ENCODE peak calls at places on chromosomes 16 and 17, in eight cellular contexts. One of them, this sample, is unnamed.

GRCh38 chr17:74769266-74769855 is 6.8 kb downstream of the NAT9 start:
- DNase-seq in pancreas: no peak
- DNase-seq in AG10803: no peak
- DNase-seq in astrocyte of the cerebellum: no peak
- DNase-seq in IMR-90: no peak
- DNase-seq in A549: no peak
- DNase-seq in BE2C: no peak
- DNase-seq in SJSA1: no peak
- DNase-seq in this sample: no peak

GRCh38 chr17:37787055-37787720 is 42.3 kb upstream of the HNF1B start:
- DNase-seq in pancreas: peak; percentile 75
- DNase-seq in astrocyte of the cerebellum: peak; percentile 32
- DNase-seq in A549: peak; percentile 95
- DNase-seq in AG10803: peak; percentile 36
- DNase-seq in IMR-90: peak; percentile 72
- DNase-seq in SJSA1: no peak
- DNase-seq in BE2C: peak; percentile 17
- DNase-seq in this sample: peak; percentile 88

GRCh38 chr17:49287481-49287880 is 56.9 kb upstream of the PHOSPHO1 start:
- DNase-seq in AG10803: no peak
- DNase-seq in astrocyte of the cerebellum: no peak
- DNase-seq in A549: no peak
- DNase-seq in SJSA1: no peak
- DNase-seq in IMR-90: no peak
- DNase-seq in BE2C: no peak
- DNase-seq in pancreas: no peak
- DNase-seq in this sample: no peak

GRCh38 chr17:61580502-61580901 is 10.5 kb downstream of the NACA2 start:
- DNase-seq in pancreas: no peak
- DNase-seq in astrocyte of the cerebellum: no peak
- DNase-seq in IMR-90: no peak
- DNase-seq in AG10803: no peak
- DNase-seq in A549: no peak
- DNase-seq in BE2C: no peak
- DNase-seq in SJSA1: no peak
- DNase-seq in this sample: no peak

GRCh38 chr17:18141210-18141803 is 32.8 kb downstream of the MYO15A start:
- DNase-seq in SJSA1: peak; percentile 38
- DNase-seq in astrocyte of the cerebellum: peak; percentile 28
- DNase-seq in IMR-90: peak; percentile 55
- DNase-seq in pancreas: no peak
- DNase-seq in A549: peak; percentile 65
- DNase-seq in AG10803: peak; percentile 52
- DNase-seq in BE2C: peak; percentile 26
- DNase-seq in this sample: peak; percentile 76

GRCh38 chr16:57070424-57070823 is 22.0 kb upstream of the CPNE2 start:
- DNase-seq in pancreas: no peak
- DNase-seq in astrocyte of the cerebellum: no peak
- DNase-seq in IMR-90: no peak
- DNase-seq in AG10803: no peak
- DNase-seq in A549: no peak
- DNase-seq in BE2C: no peak
- DNase-seq in SJSA1: no peak
- DNase-seq in this sample: no peak

GRCh38 chr17:752620-753219 is 656 bp upstream of the GEMIN4 start:
- DNase-seq in astrocyte of the cerebellum: peak; percentile 26
- DNase-seq in SJSA1: peak; percentile 18
- DNase-seq in AG10803: peak; percentile 60
- DNase-seq in IMR-90: peak; percentile 49
- DNase-seq in BE2C: peak; percentile 18
- DNase-seq in A549: peak; percentile 45
- DNase-seq in pancreas: peak; percentile 75
- DNase-seq in this sample: peak; percentile 68

GRCh38 chr16:55913717-55914116 is 38.5 kb upstream of the CES5A start:
- DNase-seq in BE2C: no peak
- DNase-seq in AG10803: no peak
- DNase-seq in SJSA1: no peak
- DNase-seq in IMR-90: no peak
- DNase-seq in A549: no peak
- DNase-seq in astrocyte of the cerebellum: no peak
- DNase-seq in pancreas: no peak
- DNase-seq in this sample: no peak

GRCh38 chr16:16071631-16072244 is 122.3 kb downstream of the ABCC1 start:
- DNase-seq in pancreas: peak; percentile 75
- DNase-seq in IMR-90: peak; percentile 78
- DNase-seq in astrocyte of the cerebellum: no peak
- DNase-seq in BE2C: no peak
- DNase-seq in A549: no peak
- DNase-seq in AG10803: peak; percentile 49
- DNase-seq in SJSA1: no peak
- DNase-seq in this sample: no peak

GRCh38 chr17:50909765-50910661 is 43.9 kb upstream of the TOB1 start:
- DNase-seq in pancreas: no peak
- DNase-seq in BE2C: no peak
- DNase-seq in astrocyte of the cerebellum: no peak
- DNase-seq in IMR-90: no peak
- DNase-seq in A549: no peak
- DNase-seq in AG10803: no peak
- DNase-seq in SJSA1: no peak
- DNase-seq in this sample: no peak

GRCh38 chr16:84847554-84848415 is 28.0 kb downstream of the CRISPLD2 start:
- DNase-seq in IMR-90: no peak
- DNase-seq in A549: no peak
- DNase-seq in astrocyte of the cerebellum: no peak
- DNase-seq in BE2C: no peak
- DNase-seq in pancreas: no peak
- DNase-seq in SJSA1: no peak
- DNase-seq in AG10803: no peak
- DNase-seq in this sample: no peak

GRCh38 chr17:77631307-77631706 is 327.2 kb upstream of the TNRC6C start:
- DNase-seq in pancreas: no peak
- DNase-seq in SJSA1: no peak
- DNase-seq in BE2C: no peak
- DNase-seq in AG10803: no peak
- DNase-seq in astrocyte of the cerebellum: no peak
- DNase-seq in A549: no peak
- DNase-seq in IMR-90: no peak
- DNase-seq in this sample: no peak

GRCh38 chr16:10625595-10626357 is 45.4 kb upstream of the EMP2 start:
- DNase-seq in BE2C: no peak
- DNase-seq in pancreas: no peak
- DNase-seq in SJSA1: no peak
- DNase-seq in astrocyte of the cerebellum: no peak
- DNase-seq in IMR-90: peak; percentile 31
- DNase-seq in AG10803: peak; percentile 12
- DNase-seq in A549: peak; percentile 29
- DNase-seq in this sample: no peak

GRCh38 chr17:3911271-3912053 is 4.8 kb downstream of the P2RX1 start:
- DNase-seq in BE2C: no peak
- DNase-seq in SJSA1: no peak
- DNase-seq in astrocyte of the cerebellum: no peak
- DNase-seq in AG10803: no peak
- DNase-seq in A549: no peak
- DNase-seq in pancreas: no peak
- DNase-seq in IMR-90: no peak
- DNase-seq in this sample: peak; percentile 87

DNA sequence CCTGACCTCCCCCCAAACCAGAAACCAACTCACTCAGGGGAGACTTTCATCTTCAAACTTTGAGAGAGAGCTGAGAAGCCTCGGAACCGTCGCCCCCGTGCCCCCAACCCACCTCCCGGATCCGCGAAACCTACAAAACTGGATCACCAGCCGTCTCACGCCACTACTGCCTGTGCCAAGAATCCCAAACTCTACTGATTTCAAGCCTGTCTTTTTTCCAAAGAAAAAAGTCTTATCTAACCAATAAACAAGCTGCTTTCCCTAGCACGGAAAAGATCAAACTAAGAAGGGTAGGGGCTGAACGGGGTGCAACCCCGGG is 2.0 kb downstream of the AXIN2 start:
- DNase-seq in SJSA1: no peak
- DNase-seq in BE2C: no peak
- DNase-seq in IMR-90: no peak
- DNase-seq in pancreas: no peak
- DNase-seq in astrocyte of the cerebellum: no peak
- DNase-seq in A549: no peak
- DNase-seq in AG10803: no peak
- DNase-seq in this sample: no peak
- H3K4me3 ChIP-seq in SJSA1: peak overlapping the region; percentile 85
- H3K4me3 ChIP-seq in BE2C: no peak overlapping the region
- H3K4me3 ChIP-seq in IMR-90: peak overlapping the region; percentile 57
- H3K4me3 ChIP-seq in pancreas: peak overlapping the region; percentile 89
- H3K4me3 ChIP-seq in astrocyte of the cerebellum: no peak overlapping the region
- H3K4me3 ChIP-seq in A549: peak overlapping the region; percentile 82
- H3K4me3 ChIP-seq in AG10803: peak overlapping the region; percentile 71
- H3K4me3 ChIP-seq in this sample: peak overlapping the region; percentile 72

GRCh38 chr16:49520684-49521083 is 147.1 kb downstream of the C16orf78 start:
- DNase-seq in A549: no peak
- DNase-seq in BE2C: no peak
- DNase-seq in AG10803: no peak
- DNase-seq in pancreas: no peak
- DNase-seq in SJSA1: no peak
- DNase-seq in IMR-90: no peak
- DNase-seq in astrocyte of the cerebellum: no peak
- DNase-seq in this sample: peak; percentile 17
- H3K4me3 ChIP-seq in A549: no peak overlapping the region
- H3K4me3 ChIP-seq in BE2C: no peak overlapping the region
- H3K4me3 ChIP-seq in AG10803: no peak overlapping the region
- H3K4me3 ChIP-seq in pancreas: no peak overlapping the region
- H3K4me3 ChIP-seq in SJSA1: no peak overlapping the region
- H3K4me3 ChIP-seq in IMR-90: no peak overlapping the region
- H3K4me3 ChIP-seq in astrocyte of the cerebellum: no peak overlapping the region
- H3K4me3 ChIP-seq in this sample: no peak overlapping the region

GRCh38 chr17:29180788-29181160 is 576 bp upstream of the MYO18A start:
- DNase-seq in AG10803: no peak
- DNase-seq in SJSA1: no peak
- DNase-seq in astrocyte of the cerebellum: no peak
- DNase-seq in A549: no peak
- DNase-seq in pancreas: no peak
- DNase-seq in BE2C: no peak
- DNase-seq in IMR-90: no peak
- DNase-seq in this sample: no peak

GRCh38 chr17:29178750-29179231 is 1.4 kb downstream of the MYO18A start:
- DNase-seq in AG10803: no peak
- DNase-seq in SJSA1: no peak
- DNase-seq in BE2C: no peak
- DNase-seq in IMR-90: no peak
- DNase-seq in astrocyte of the cerebellum: no peak
- DNase-seq in A549: peak; percentile 41
- DNase-seq in pancreas: no peak
- DNase-seq in this sample: peak; percentile 54

GRCh38 chr17:29179232-29180036 is 764 bp downstream of the MYO18A start:
- DNase-seq in SJSA1: no peak
- DNase-seq in A549: peak; percentile 79
- DNase-seq in AG10803: no peak
- DNase-seq in astrocyte of the cerebellum: no peak
- DNase-seq in pancreas: peak; percentile 83
- DNase-seq in BE2C: peak; percentile 21
- DNase-seq in IMR-90: no peak
- DNase-seq in this sample: peak; percentile 91

GRCh38 chr17:29181226-29181625 is 1.0 kb upstream of the MYO18A start:
- DNase-seq in pancreas: no peak
- DNase-seq in A549: no peak
- DNase-seq in BE2C: no peak
- DNase-seq in astrocyte of the cerebellum: no peak
- DNase-seq in AG10803: no peak
- DNase-seq in IMR-90: no peak
- DNase-seq in SJSA1: no peak
- DNase-seq in this sample: no peak

DNA sequence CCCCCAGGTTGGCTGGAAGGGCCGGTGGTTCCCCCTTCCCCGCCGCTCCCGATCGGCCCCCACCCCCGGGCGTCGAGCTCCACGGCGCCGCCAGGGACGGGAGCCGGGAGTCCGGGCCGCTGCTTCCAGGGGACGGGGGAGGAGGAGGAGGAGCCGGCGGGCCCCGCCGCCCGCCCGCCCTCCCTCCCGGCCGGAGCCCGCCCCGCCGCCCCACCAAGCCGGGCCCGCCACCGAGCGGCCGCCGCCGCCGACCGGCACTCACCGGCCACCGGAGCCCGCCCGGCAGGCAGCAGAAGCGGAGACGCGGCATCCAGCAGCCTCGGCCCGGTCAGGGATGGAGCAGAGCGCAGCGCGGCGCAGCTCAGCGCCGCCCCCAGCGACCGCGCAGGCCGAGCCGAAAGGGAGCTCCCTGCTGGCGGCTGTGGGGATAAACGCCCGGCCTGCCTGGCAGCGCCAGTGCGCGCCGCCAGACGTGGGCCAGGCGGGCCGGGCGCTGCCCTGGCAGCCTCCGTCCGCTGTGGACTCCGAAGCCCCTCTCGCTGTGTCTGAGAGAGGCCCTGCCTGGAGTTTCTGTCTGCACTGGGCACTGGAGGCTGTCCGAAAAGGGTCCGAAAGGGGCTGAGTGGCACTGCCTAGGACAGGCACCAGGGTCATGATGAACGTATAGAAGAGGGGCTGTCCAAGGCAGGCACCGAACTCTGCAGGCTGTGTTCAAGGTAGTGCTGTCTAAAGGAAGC is at the start of gene MYO18A:
- DNase-seq in astrocyte of the cerebellum: no peak
- DNase-seq in IMR-90: peak; percentile 71
- DNase-seq in AG10803: peak; percentile 66
- DNase-seq in SJSA1: peak; percentile 72
- DNase-seq in pancreas: peak; percentile 76
- DNase-seq in A549: peak; percentile 92
- DNase-seq in BE2C: peak; percentile 80
- DNase-seq in this sample: peak; percentile 86
- H3K4me3 ChIP-seq in astrocyte of the cerebellum: peak within 1 kb of the TSS; percentile 66
- H3K4me3 ChIP-seq in IMR-90: peak within 1 kb of the TSS; percentile 79
- H3K4me3 ChIP-seq in AG10803: peak within 1 kb of the TSS; percentile 63
- H3K4me3 ChIP-seq in SJSA1: peak within 1 kb of the TSS; percentile 52
- H3K4me3 ChIP-seq in pancreas: peak within 1 kb of the TSS; percentile 63
- H3K4me3 ChIP-seq in A549: peak within 1 kb of the TSS; percentile 60
- H3K4me3 ChIP-seq in BE2C: peak within 1 kb of the TSS; percentile 44
- H3K4me3 ChIP-seq in this sample: peak within 1 kb of the TSS; percentile 34

DNA sequence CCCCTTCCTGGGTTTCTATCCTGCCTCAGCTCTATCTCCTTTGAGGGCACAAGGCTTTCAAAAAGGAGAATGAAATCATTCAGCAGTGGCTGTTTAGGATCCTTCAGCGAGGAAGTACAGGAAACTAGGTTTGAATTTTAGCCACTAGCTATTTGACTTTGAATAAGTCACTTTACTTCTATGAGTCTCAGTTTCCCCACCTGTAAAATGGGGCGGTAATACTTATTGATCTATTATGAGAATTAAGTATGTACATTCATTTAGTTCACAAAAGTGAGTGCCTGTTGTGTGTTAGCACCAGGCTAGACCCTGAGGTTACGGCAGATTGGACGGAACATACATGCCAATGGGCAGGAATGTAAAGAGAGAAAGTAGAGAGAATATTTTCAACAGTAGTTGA is 6.6 kb downstream of the CDH1 start:
- DNase-seq in pancreas: no peak
- DNase-seq in astrocyte of the cerebellum: no peak
- DNase-seq in AG10803: no peak
- DNase-seq in IMR-90: no peak
- DNase-seq in BE2C: no peak
- DNase-seq in SJSA1: no peak
- DNase-seq in A549: no peak
- DNase-seq in this sample: no peak
- H3K4me3 ChIP-seq in pancreas: peak overlapping the region; percentile 4
- H3K4me3 ChIP-seq in astrocyte of the cerebellum: no peak overlapping the region
- H3K4me3 ChIP-seq in AG10803: no peak overlapping the region
- H3K4me3 ChIP-seq in IMR-90: no peak overlapping the region
- H3K4me3 ChIP-seq in BE2C: no peak overlapping the region
- H3K4me3 ChIP-seq in SJSA1: no peak overlapping the region
- H3K4me3 ChIP-seq in A549: no peak overlapping the region
- H3K4me3 ChIP-seq in this sample: no peak overlapping the region